ENCODE peak calls at places on chromosomes 11 and 22, in eight cellular contexts. C is astrocyte, E is cardiac muscle cell, H is kidney epithelial cell, Y is cardiac fibroblast, J is right lobe of liver, B is pancreas, G is AG10803. K is an unnamed sample.

GRCh38 chr11:110131386-110132123 is 38.4 kb downstream of the ZC3H12C start:
- DNase-seq in C (no peak), E (no peak), H (no peak), Y (no peak), J (no peak), B (no peak), G (no peak), K (no peak)

GRCh38 chr11:2741006-2741376 is 41.2 kb upstream of the KCNQ1OT1 start:
- DNase-seq in C (no peak), E (no peak), H (no peak), Y (peak; percentile 15), J (no peak), B (no peak), G (no peak), K (no peak)

GRCh38 chr11:70383664-70384395 is 14.5 kb upstream of the CTTN start:
- DNase-seq in C (no peak), E (no peak), H (no peak), Y (no peak), J (peak; percentile 23), B (no peak), G (peak; percentile 70), K (no peak)

GRCh38 chr11:14373941-14374646 is 15.1 kb upstream of the RRAS2 start:
- DNase-seq in C (peak; percentile 69), E (no peak), H (no peak), Y (peak; percentile 84), J (peak; percentile 72), B (no peak), G (peak; percentile 94), K (peak; percentile 88)

GRCh38 chr22:47292546-47293320 is 530.3 kb downstream of the TBC1D22A start:
- DNase-seq in C (no peak), E (no peak), H (no peak), Y (peak; percentile 18), J (no peak), B (no peak), G (no peak), K (no peak)

GRCh38 chr22:19120829-19121630 is 1.2 kb downstream of the DGCR2 start:
- DNase-seq in C (peak; percentile 49), E (peak; percentile 28), H (no peak), Y (peak; percentile 21), J (peak; percentile 78), B (peak; percentile 65), G (peak; percentile 37), K (peak; percentile 32)

GRCh38 chr11:103397369-103397768 is 288.1 kb downstream of the DYNC2H1 start:
- DNase-seq in C (no peak), E (no peak), H (no peak), Y (no peak), J (no peak), B (no peak), G (peak; percentile 24), K (no peak)

GRCh38 chr22:47836957-47837356 is 1074.5 kb downstream of the TBC1D22A start:
- DNase-seq in C (no peak), E (no peak), H (peak; percentile 44), Y (no peak), J (no peak), B (no peak), G (peak; percentile 71), K (peak; percentile 0)

GRCh38 chr11:12397953-12398352 is 20.6 kb downstream of the PARVA start:
- DNase-seq in C (peak; percentile 99), E (no peak), H (peak; percentile 88), Y (peak; percentile 96), J (no peak), B (no peak), G (peak; percentile 99), K (peak; percentile 95)

GRCh38 chr22:26990503-26991189 is 333.3 kb downstream of the MIAT start:
- DNase-seq in C (no peak), E (no peak), H (no peak), Y (no peak), J (no peak), B (no peak), G (no peak), K (no peak)

GRCh38 chr11:110968348-110969062 is 256.3 kb upstream of the ARHGAP20 start:
- DNase-seq in C (peak; percentile 28), E (no peak), H (no peak), Y (no peak), J (no peak), B (no peak), G (peak; percentile 37), K (no peak)

GRCh38 chr11:98549571-98549970 is 471.2 kb upstream of the CNTN5 start:
- DNase-seq in C (no peak), E (no peak), H (no peak), Y (no peak), J (no peak), B (no peak), G (no peak), K (no peak)

GRCh38 chr22:46090631-46091201 is 59.6 kb upstream of the PPARA start:
- DNase-seq in C (peak; percentile 77), E (no peak), H (no peak), Y (no peak), J (no peak), B (no peak), G (peak; percentile 77), K (peak; percentile 48)

GRCh38 chr11:78212586-78213371 is 24.1 kb downstream of the USP35 start:
- DNase-seq in C (peak; percentile 50), E (peak; percentile 59), H (no peak), Y (peak; percentile 43), J (no peak), B (no peak), G (peak; percentile 82), K (peak; percentile 48)

GRCh38 chr22:44455151-44455962 is 42.7 kb downstream of the RTL6 start:
- DNase-seq in C (no peak), E (no peak), H (no peak), Y (no peak), J (peak; percentile 10), B (no peak), G (no peak), K (no peak)

GRCh38 chr11:119388103-119388502 is 6.6 kb upstream of the USP2 start:
- DNase-seq in C (no peak), E (no peak), H (no peak), Y (no peak), J (no peak), B (no peak), G (no peak), K (no peak)

GRCh38 chr11:87851827-87852226 is 323.4 kb downstream of the RAB38 start:
- DNase-seq in C (no peak), E (no peak), H (no peak), Y (no peak), J (no peak), B (no peak), G (no peak), K (no peak)

GRCh38 chr22:17496843-17497242 is 66.5 kb upstream of the SLC25A18 start:
- DNase-seq in C (no peak), E (no peak), H (no peak), Y (no peak), J (no peak), B (no peak), G (no peak), K (no peak)

GRCh38 chr11:97990162-97990920 is 1030.4 kb upstream of the CNTN5 start:
- DNase-seq in C (peak; percentile 61), E (no peak), H (no peak), Y (peak; percentile 43), J (no peak), B (no peak), G (peak; percentile 10), K (peak; percentile 44)

GRCh38 chr11:64900263-64900678 is 16.7 kb downstream of the ATG2A start:
- DNase-seq in C (no peak), E (no peak), H (no peak), Y (no peak), J (no peak), B (no peak), G (no peak), K (no peak)

GRCh38 chr22:50184541-50185383 is 951 bp upstream of the TRABD start:
- DNase-seq in C (no peak), E (no peak), H (no peak), Y (no peak), J (no peak), B (peak; percentile 40), G (no peak), K (no peak)

GRCh38 chr22:29306830-29307657 is 594 bp downstream of the GAS2L1 start:
- DNase-seq in C (no peak), E (peak; percentile 92), H (no peak), Y (peak; percentile 80), J (peak; percentile 87), B (peak; percentile 82), G (peak; percentile 71), K (peak; percentile 59)
- TF ChIP-seq CTCF in C (no peak), E (no peak), H (no peak), Y (no peak), J (no peak), B (no peak), G (no peak), K (no peak)

GRCh38 chr11:56783448-56784041 is 35.0 kb upstream of the OR9G4 start:
- DNase-seq in C (peak; percentile 29), E (peak; percentile 76), H (peak; percentile 12), Y (peak; percentile 69), J (no peak), B (no peak), G (peak; percentile 64), K (peak; percentile 72)
- H3K4me3 ChIP-seq in C (no peak overlapping the region), E (no peak overlapping the region), H (no peak overlapping the region), Y (no peak overlapping the region), J (no peak overlapping the region), B (no peak overlapping the region), G (no peak overlapping the region), K (peak overlapping the region; percentile 1)

GRCh38 chr11:34063061-34063795 is 11.7 kb downstream of the CAPRIN1 start:
- DNase-seq in C (no peak), E (no peak), H (no peak), Y (no peak), J (no peak), B (no peak), G (peak; percentile 31), K (peak; percentile 29)

GRCh38 chr11:34068098-34068497 is 16.6 kb downstream of the CAPRIN1 start:
- DNase-seq in C (peak; percentile 81), E (no peak), H (no peak), Y (peak; percentile 76), J (no peak), B (no peak), G (no peak), K (peak; percentile 75)

GRCh38 chr11:34064291-34064690 is 12.8 kb downstream of the CAPRIN1 start:
- DNase-seq in C (no peak), E (no peak), H (no peak), Y (no peak), J (no peak), B (no peak), G (no peak), K (no peak)

GRCh38 chr11:34067383-34068065 is 16.0 kb downstream of the CAPRIN1 start:
- DNase-seq in C (no peak), E (no peak), H (no peak), Y (no peak), J (no peak), B (no peak), G (no peak), K (no peak)

GRCh38 chr11:34065505-34066203 is 14.1 kb downstream of the CAPRIN1 start:
- DNase-seq in C (peak; percentile 37), E (no peak), H (no peak), Y (no peak), J (no peak), B (no peak), G (no peak), K (peak; percentile 5)
- TF ChIP-seq CTCF in C (no peak), E (no peak), H (peak; percentile 13), Y (no peak), J (no peak), B (no peak), G (no peak), K (peak; percentile 31)

DNA sequence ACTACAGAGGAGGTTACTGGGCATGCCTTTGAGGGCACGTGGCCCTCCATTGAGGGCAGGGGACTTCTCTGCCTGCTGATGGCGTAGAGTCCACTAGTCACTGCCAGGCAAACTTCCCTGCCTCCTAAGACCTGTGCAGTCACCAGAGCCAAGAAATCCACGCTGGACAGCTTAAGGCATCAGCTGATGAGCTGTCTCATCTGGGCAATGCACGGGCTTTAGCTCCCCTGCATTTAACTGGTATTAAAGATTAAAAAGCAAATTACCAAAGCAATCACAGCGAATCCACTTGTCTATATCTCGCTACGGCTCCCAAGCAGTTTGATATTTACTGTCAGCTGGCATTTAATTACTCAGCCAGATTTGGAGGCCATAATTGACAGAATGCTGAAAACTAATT is 68.6 kb downstream of the SPATA19 start:
- DNase-seq in C (no peak), E (no peak), H (no peak), Y (no peak), J (no peak), B (no peak), G (no peak), K (no peak)
- H3K4me3 ChIP-seq in C (no peak overlapping the region), E (no peak overlapping the region), H (no peak overlapping the region), Y (no peak overlapping the region), J (no peak overlapping the region), B (no peak overlapping the region), G (no peak overlapping the region), K (no peak overlapping the region)